ENCODE peak calls at places on chromosomes 4 and X, in five cellular contexts. One of them, this sample, is unnamed.

GRCh38 chr4:83128235-83128929 is 13.9 kb upstream of the PLAC8 start:
- DNase-seq in AG20443: peak; percentile 76
- DNase-seq in choroid plexus epithelial cell: peak; percentile 96
- DNase-seq in fibroblast of mammary gland: peak; percentile 89
- DNase-seq in breast epithelium: no peak
- DNase-seq in this sample: no peak

GRCh38 chrX:39261446-39262147 is 460.3 kb downstream of the MID1IP1 start:
- DNase-seq in AG20443: peak; percentile 54
- DNase-seq in choroid plexus epithelial cell: peak; percentile 49
- DNase-seq in fibroblast of mammary gland: peak; percentile 68
- DNase-seq in breast epithelium: no peak
- DNase-seq in this sample: peak; percentile 73

GRCh38 chr4:103171006-103171405 is 27.1 kb downstream of the CENPE start:
- DNase-seq in AG20443: no peak
- DNase-seq in choroid plexus epithelial cell: peak; percentile 67
- DNase-seq in fibroblast of mammary gland: no peak
- DNase-seq in breast epithelium: no peak
- DNase-seq in this sample: no peak

GRCh38 chr4:174066806-174067205 is 216.7 kb downstream of the FBXO8 start:
- DNase-seq in AG20443: no peak
- DNase-seq in choroid plexus epithelial cell: no peak
- DNase-seq in fibroblast of mammary gland: peak; percentile 37
- DNase-seq in breast epithelium: no peak
- DNase-seq in this sample: no peak

GRCh38 chr4:64341711-64342110 is 67.5 kb downstream of the TECRL start:
- DNase-seq in AG20443: no peak
- DNase-seq in choroid plexus epithelial cell: no peak
- DNase-seq in fibroblast of mammary gland: no peak
- DNase-seq in breast epithelium: no peak
- DNase-seq in this sample: peak; percentile 3

GRCh38 chrX:8139713-8140112 is 31.4 kb downstream of the VCX2 start:
- DNase-seq in AG20443: no peak
- DNase-seq in choroid plexus epithelial cell: peak; percentile 15
- DNase-seq in fibroblast of mammary gland: peak; percentile 55
- DNase-seq in breast epithelium: no peak
- DNase-seq in this sample: peak; percentile 31

GRCh38 chrX:154074199-154074598 is 23.3 kb downstream of the MECP2 start:
- DNase-seq in AG20443: peak; percentile 49
- DNase-seq in choroid plexus epithelial cell: peak; percentile 81
- DNase-seq in fibroblast of mammary gland: peak; percentile 43
- DNase-seq in breast epithelium: no peak
- DNase-seq in this sample: no peak

GRCh38 chrX:110395877-110396276 is 37.2 kb downstream of the RTL9 start:
- DNase-seq in AG20443: no peak
- DNase-seq in choroid plexus epithelial cell: no peak
- DNase-seq in fibroblast of mammary gland: no peak
- DNase-seq in breast epithelium: no peak
- DNase-seq in this sample: no peak

GRCh38 chr4:185115827-185116232 is 27.2 kb upstream of the SLC25A4 start:
- DNase-seq in AG20443: no peak
- DNase-seq in choroid plexus epithelial cell: peak; percentile 97
- DNase-seq in fibroblast of mammary gland: peak; percentile 81
- DNase-seq in breast epithelium: no peak
- DNase-seq in this sample: peak; percentile 94

GRCh38 chr4:39502034-39502658 is 25.1 kb downstream of the UGDH start:
- DNase-seq in AG20443: peak; percentile 78
- DNase-seq in choroid plexus epithelial cell: peak; percentile 78
- DNase-seq in fibroblast of mammary gland: peak; percentile 88
- DNase-seq in breast epithelium: no peak
- DNase-seq in this sample: no peak

GRCh38 chr4:6425911-6426310 is 46.5 kb downstream of the PPP2R2C start:
- DNase-seq in AG20443: no peak
- DNase-seq in choroid plexus epithelial cell: no peak
- DNase-seq in fibroblast of mammary gland: no peak
- DNase-seq in breast epithelium: no peak
- DNase-seq in this sample: no peak

GRCh38 chr4:4204401-4204745 is 22.4 kb downstream of the OTOP1 start:
- DNase-seq in AG20443: no peak
- DNase-seq in choroid plexus epithelial cell: no peak
- DNase-seq in fibroblast of mammary gland: no peak
- DNase-seq in breast epithelium: no peak
- DNase-seq in this sample: no peak

GRCh38 chrX:39930777-39931553 is 166.8 kb downstream of the BCOR start:
- DNase-seq in AG20443: no peak
- DNase-seq in choroid plexus epithelial cell: no peak
- DNase-seq in fibroblast of mammary gland: no peak
- DNase-seq in breast epithelium: no peak
- DNase-seq in this sample: no peak

GRCh38 chr4:96093057-96093456 is 253.2 kb downstream of the PDHA2 start:
- DNase-seq in AG20443: no peak
- DNase-seq in choroid plexus epithelial cell: no peak
- DNase-seq in fibroblast of mammary gland: no peak
- DNase-seq in breast epithelium: no peak
- DNase-seq in this sample: peak; percentile 39

This sample was measured in DMS53.